ENCODE peak calls at places on chromosome 13, in eight cellular contexts. G is dorsolateral prefrontal cortex; V is GM23338; X is endodermal cell; F is cardiac muscle cell; T is prostate gland; D is lung; P is CD4-positive, alpha-beta memory T cell. B is an unnamed sample.

GRCh38 chr13:101309014-101309619 is 107.2 kb downstream of the NALCN start:
- DNase-seq in T (no peak), F (no peak), P (no peak), D (no peak), G (no peak), V (no peak), X (no peak), B (no peak)

GRCh38 chr13:37505531-37505930 is 93.0 kb downstream of the POSTN start:
- DNase-seq in G (no peak), P (no peak), F (no peak), X (no peak), T (no peak), V (no peak), D (no peak), B (no peak)

GRCh38 chr13:98939552-98940306 is 38.1 kb downstream of the DOCK9 start:
- DNase-seq in V (no peak), X (no peak), T (no peak), D (no peak), G (no peak), P (no peak), F (no peak), B (no peak)

GRCh38 chr13:51422484-51422883 is 30.4 kb downstream of the INTS6 start:
- DNase-seq in T (no peak), F (no peak), D (no peak), X (no peak), G (no peak), P (no peak), V (no peak), B (no peak)

GRCh38 chr13:50644081-50644871 is 199.2 kb downstream of the DLEU7 start:
- DNase-seq in V (no peak), D (no peak), T (peak; percentile 19), F (no peak), G (no peak), X (no peak), P (no peak), B (no peak)

GRCh38 chr13:42312817-42313431 is 41.0 kb downstream of the AKAP11 start:
- DNase-seq in V (no peak), D (no peak), P (no peak), F (no peak), T (no peak), G (no peak), X (no peak), B (no peak)

GRCh38 chr13:114310961-114311360 is 3.3 kb upstream of the CHAMP1 start:
- DNase-seq in P (no peak), D (no peak), G (no peak), X (no peak), V (no peak), F (no peak), T (no peak), B (no peak)

GRCh38 chr13:47480941-47481340 is 520.1 kb downstream of the SUCLA2 start:
- DNase-seq in G (no peak), V (peak; percentile 11), T (no peak), F (no peak), D (no peak), X (no peak), P (no peak), B (no peak)

GRCh38 chr13:101447852-101448251 is 4.6 kb upstream of the ITGBL1 start:
- DNase-seq in T (no peak), V (no peak), G (no peak), D (no peak), P (no peak), F (no peak), X (no peak), B (no peak)

GRCh38 chr13:36447501-36447900 is 15.2 kb downstream of the CCNA1 start:
- DNase-seq in G (no peak), X (no peak), F (no peak), P (no peak), T (no peak), D (no peak), V (no peak), B (no peak)

GRCh38 chr13:110263906-110264305 is 43.1 kb downstream of the COL4A1 start:
- DNase-seq in X (peak; percentile 41), D (no peak), P (no peak), T (no peak), V (no peak), F (no peak), G (no peak), B (no peak)

GRCh38 chr13:100349594-100349993 is 239.0 kb downstream of the GGACT start:
- DNase-seq in T (no peak), V (no peak), P (no peak), D (no peak), X (no peak), F (no peak), G (no peak), B (no peak)

GRCh38 chr13:53238241-53238640 is 209.6 kb downstream of the OLFM4 start:
- DNase-seq in G (no peak), F (peak; percentile 77), T (peak; percentile 8), V (peak; percentile 10), D (no peak), X (peak; percentile 80), P (no peak), B (no peak)

GRCh38 chr13:78657699-78658629 is 991 bp downstream of the OBI1 start:
- DNase-seq in T (no peak), F (peak; percentile 11), X (peak; percentile 65), D (no peak), G (no peak), P (no peak), V (peak; percentile 96), B (no peak)

GRCh38 chr13:109610517-109610916 is 175.9 kb downstream of the IRS2 start:
- DNase-seq in F (peak; percentile 27), X (peak; percentile 84), G (no peak), T (no peak), V (peak; percentile 60), P (peak; percentile 26), D (peak; percentile 32), B (no peak)

GRCh38 chr13:49319555-49320350 is 72.0 kb downstream of the CDADC1 start:
- DNase-seq in D (no peak), X (no peak), T (no peak), P (no peak), V (no peak), G (no peak), F (no peak), B (no peak)

GRCh38 chr13:28743045-28743444 is 24.3 kb upstream of the SLC46A3 start:
- DNase-seq in V (no peak), T (no peak), F (no peak), P (no peak), G (no peak), X (no peak), D (no peak), B (no peak)

GRCh38 chr13:110457361-110457760 is 104.2 kb downstream of the RAB20 start:
- DNase-seq in T (no peak), V (no peak), X (no peak), F (no peak), P (no peak), D (no peak), G (no peak), B (no peak)

GRCh38 chr13:24271231-24271610 is 38.2 kb upstream of the C1QTNF9 start:
- DNase-seq in P (no peak), X (no peak), G (no peak), F (no peak), V (no peak), T (no peak), D (no peak), B (no peak)
- H3K27ac ChIP-seq in P (peak overlapping the region; percentile 90), X (peak overlapping the region; percentile 72), G (peak overlapping the region; percentile 93), F (peak overlapping the region; percentile 24), V (no peak overlapping the region), T (peak overlapping the region; percentile 49), D (peak overlapping the region; percentile 73), B (peak overlapping the region; percentile 87)

DNA sequence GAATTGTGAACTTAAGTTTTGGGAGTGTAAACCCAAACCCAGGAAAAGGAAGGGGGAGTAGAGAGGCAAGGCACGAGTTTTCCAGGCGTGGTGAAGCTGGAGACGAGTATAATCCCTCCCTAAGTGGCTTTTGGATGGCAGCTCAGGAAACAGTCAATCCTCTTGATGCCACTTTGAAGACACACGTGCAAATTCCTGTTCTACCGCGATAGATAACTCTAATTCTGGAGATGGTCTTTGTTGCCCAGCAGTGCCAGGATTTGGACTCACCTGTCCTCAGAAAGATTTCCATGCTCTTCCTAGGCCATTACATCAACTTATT is 2.0 kb downstream of the HS6ST3 start:
- DNase-seq in T (no peak), X (no peak), F (no peak), P (no peak), D (no peak), G (no peak), V (no peak), B (no peak)
- H3K27me3 ChIP-seq in T (no peaks in the 10 kb centered on the region), X (peaks cover 78% of the 10 kb centered on the region), F (peaks cover 89% of the 10 kb centered on the region), P (peaks cover 3% of the 10 kb centered on the region), D (peaks cover 20% of the 10 kb centered on the region), G (peaks cover 6% of the 10 kb centered on the region), V (peaks cover 71% of the 10 kb centered on the region), B (peaks cover 11% of the 10 kb centered on the region)

GRCh38 chr13:108225440-108225839 is 7.2 kb downstream of the ABHD13 start:
- DNase-seq in G (no peak), V (no peak), D (no peak), T (no peak), F (no peak), P (peak; percentile 43), X (no peak), B (no peak)

GRCh38 chr13:108227651-108228272 is 9.6 kb downstream of the ABHD13 start:
- DNase-seq in F (peak; percentile 32), X (no peak), G (no peak), V (peak; percentile 43), D (no peak), P (peak; percentile 46), T (no peak), B (no peak)

GRCh38 chr13:108226184-108226583 is 8.0 kb downstream of the ABHD13 start:
- DNase-seq in D (no peak), F (peak; percentile 73), G (no peak), T (no peak), V (no peak), P (no peak), X (no peak), B (no peak)

GRCh38 chr13:108220042-108220441 is 1.9 kb downstream of the ABHD13 start:
- DNase-seq in G (no peak), V (peak; percentile 6), X (peak; percentile 52), P (no peak), D (peak; percentile 54), F (no peak), T (no peak), B (no peak)

GRCh38 chr13:108223850-108224503 is 5.8 kb downstream of the ABHD13 start:
- DNase-seq in X (no peak), P (no peak), T (no peak), G (no peak), V (no peak), F (no peak), D (no peak), B (no peak)
- H3K27ac ChIP-seq in X (no peak overlapping the region), P (no peak overlapping the region), T (no peak overlapping the region), G (no peak overlapping the region), V (no peak overlapping the region), F (peak overlapping the region; percentile 92), D (no peak overlapping the region), B (no peak overlapping the region)

GRCh38 chr13:71499235-71499634 is 367.8 kb downstream of the DACH1 start:
- DNase-seq in P (no peak), X (no peak), V (no peak), D (no peak), G (no peak), T (no peak), F (no peak), B (no peak)

DNA sequence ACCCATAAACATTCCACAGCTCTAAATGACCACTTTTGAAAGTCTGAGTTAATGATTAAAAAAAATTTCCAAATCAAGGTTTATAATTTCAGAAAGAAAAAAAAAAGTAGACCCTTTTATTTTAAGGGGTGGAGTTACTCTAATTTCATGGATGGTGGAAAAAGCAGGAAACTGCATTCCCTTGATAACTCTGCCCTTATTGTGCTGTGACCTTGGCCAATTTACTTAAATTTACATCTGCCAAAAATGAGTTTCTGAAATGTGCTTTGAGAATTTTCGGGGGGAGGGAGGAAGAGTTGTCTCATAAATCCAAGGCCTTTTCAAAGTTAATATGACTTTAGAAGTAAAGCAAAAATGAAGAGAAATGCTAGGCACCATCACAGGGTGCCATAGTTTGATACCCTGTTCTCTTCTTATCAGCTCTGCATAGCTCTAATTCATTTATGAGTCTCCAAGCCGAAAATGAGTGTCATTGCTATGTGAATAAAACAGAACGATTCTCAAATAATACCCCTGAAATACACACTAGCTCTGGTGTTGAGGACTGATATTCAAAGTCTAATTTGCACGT is 367.0 kb downstream of the DACH1 start:
- DNase-seq in P (no peak), G (no peak), V (no peak), X (no peak), T (no peak), D (no peak), F (no peak), B (no peak)
- H3K27me3 ChIP-seq in P (no peaks in the 10 kb centered on the region), G (no peaks in the 10 kb centered on the region), V (no peaks in the 10 kb centered on the region), X (no peaks in the 10 kb centered on the region), T (no peaks in the 10 kb centered on the region), D (no peaks in the 10 kb centered on the region), F (no peaks in the 10 kb centered on the region), B (no peaks in the 10 kb centered on the region)

B was measured in tibial artery.